ENCODE peak calls at places on chromosomes 1 and 21, in ten cellular contexts. T is NCI-H2107, J is cerebellar cortex, K is anterior cingulate cortex, P is Right ventricle myocardium superior, Z is ascending aorta, C is mesothelial cell of epicardium, Q is endodermal cell, A is neuronal stem cell, X is neural progenitor cell. O is an unnamed sample.

GRCh38 chr1:117301906-117302305 is 65.3 kb upstream of the MAN1A2 start:
- DNase-seq in C (no peak), A (no peak), Q (no peak), K (no peak), T (no peak), J (no peak), X (no peak), P (no peak), Z (no peak), O (no peak)

GRCh38 chr21:36297555-36297937 is 22.5 kb upstream of the MORC3 start:
- DNase-seq in A (no peak), Z (no peak), K (no peak), C (no peak), Q (no peak), X (no peak), J (no peak), P (no peak), T (no peak), O (no peak)

GRCh38 chr1:114009393-114009792 is 30.1 kb downstream of the OLFML3 start:
- DNase-seq in A (no peak), X (no peak), C (no peak), K (no peak), P (no peak), Q (no peak), T (no peak), J (no peak), Z (no peak), O (no peak)

GRCh38 chr1:159879977-159880376 is 17.5 kb upstream of the VSIG8 start:
- DNase-seq in Q (no peak), T (no peak), J (no peak), C (no peak), K (no peak), A (no peak), X (no peak), P (no peak), Z (no peak), O (no peak)

GRCh38 chr1:39575191-39576015 is 1.2 kb downstream of the PABPC4 start:
- DNase-seq in K (peak; percentile 18), J (peak; percentile 22), C (no peak), A (peak; percentile 11), Q (peak; percentile 63), Z (peak; percentile 18), X (peak; percentile 69), T (peak; percentile 100), P (peak; percentile 74), O (no peak)

GRCh38 chr1:1360511-1361169 is 2.3 kb upstream of the MXRA8 start:
- DNase-seq in A (no peak), P (peak; percentile 81), Z (peak; percentile 50), K (no peak), X (peak; percentile 71), T (no peak), J (no peak), C (no peak), Q (peak; percentile 81), O (no peak)

GRCh38 chr21:45940621-45941337 is 40.8 kb upstream of the COL6A1 start:
- DNase-seq in C (no peak), Q (no peak), J (no peak), A (no peak), K (no peak), P (peak; percentile 22), Z (no peak), T (no peak), X (no peak), O (no peak)

GRCh38 chr1:160144921-160145320 is 6.5 kb upstream of the ATP1A4 start:
- DNase-seq in K (no peak), T (no peak), Z (no peak), P (no peak), Q (no peak), A (no peak), C (no peak), J (no peak), X (peak; percentile 18), O (no peak)

GRCh38 chr21:33257404-33257803 is 8.8 kb upstream of the IL10RB start:
- DNase-seq in Z (no peak), P (no peak), Q (peak; percentile 17), T (no peak), X (no peak), A (no peak), K (no peak), C (no peak), J (no peak), O (no peak)

GRCh38 chr1:20366076-20366765 is 75.5 kb downstream of the VWA5B1 start:
- DNase-seq in K (no peak), Q (peak; percentile 66), J (no peak), C (no peak), P (no peak), T (no peak), Z (no peak), X (peak; percentile 62), A (no peak), O (no peak)

GRCh38 chr1:91617242-91617837 is 116.7 kb downstream of the CDC7 start:
- DNase-seq in K (no peak), X (peak; percentile 59), C (no peak), T (peak; percentile 24), Q (peak; percentile 89), J (peak; percentile 80), A (no peak), P (peak; percentile 58), Z (no peak), O (no peak)

GRCh38 chr1:34865981-34866761 is 6.6 kb upstream of the SMIM12 start:
- DNase-seq in Z (peak; percentile 25), X (peak; percentile 85), T (peak; percentile 46), Q (peak; percentile 96), J (peak; percentile 77), K (peak; percentile 60), C (peak; percentile 69), A (peak; percentile 80), P (peak; percentile 94), O (peak; percentile 59)

GRCh38 chr1:37238376-37239224 is 204.3 kb upstream of the GRIK3 start:
- DNase-seq in Q (peak; percentile 70), T (no peak), J (no peak), X (no peak), P (no peak), Z (no peak), A (no peak), C (no peak), K (no peak), O (no peak)

GRCh38 chr21:45979141-45979631 is 2.4 kb upstream of the COL6A1 start:
- DNase-seq in T (no peak), P (peak; percentile 45), A (no peak), Z (no peak), X (no peak), K (no peak), J (no peak), C (no peak), Q (peak; percentile 72), O (no peak)

GRCh38 chr1:229270547-229271447 is at the start of gene RAB4A:
- DNase-seq in C (peak; percentile 78), P (peak; percentile 91), J (peak; percentile 84), X (peak; percentile 94), K (peak; percentile 65), Q (peak; percentile 92), Z (peak; percentile 40), T (peak; percentile 77), A (peak; percentile 85), O (peak; percentile 15)

GRCh38 chr1:26320896-26321295 is 3.1 kb downstream of the CD52 start:
- DNase-seq in Z (no peak), K (no peak), P (peak; percentile 33), Q (no peak), C (no peak), X (no peak), A (no peak), J (no peak), T (no peak), O (no peak)

GRCh38 chr21:38925923-38926322 is 120.2 kb downstream of the ETS2 start:
- DNase-seq in K (no peak), A (no peak), P (peak; percentile 72), X (no peak), C (no peak), J (no peak), Q (no peak), Z (peak; percentile 42), T (no peak), O (no peak)

GRCh38 chr1:89945852-89946476 is 48.9 kb upstream of the ZNF326 start:
- DNase-seq in A (no peak), J (no peak), C (no peak), T (no peak), X (no peak), P (no peak), K (no peak), Q (no peak), Z (no peak), O (no peak)

GRCh38 chr1:177014325-177014724 is 150.2 kb downstream of the ASTN1 start:
- DNase-seq in P (no peak), J (no peak), Q (no peak), Z (no peak), X (no peak), A (no peak), T (no peak), K (no peak), C (no peak), O (no peak)

GRCh38 chr1:209534496-209535250 is 48.8 kb upstream of the CAMK1G start:
- DNase-seq in J (no peak), Q (peak; percentile 62), X (no peak), C (no peak), T (no peak), P (no peak), Z (no peak), K (no peak), A (no peak), O (no peak)

GRCh38 chr1:38119000-38119399 is 72.4 kb upstream of the POU3F1 start:
- DNase-seq in Z (no peak), X (no peak), C (no peak), Q (no peak), J (no peak), K (no peak), P (no peak), A (no peak), T (no peak), O (no peak)

GRCh38 chr1:168008595-168008994 is 71.7 kb upstream of the MPC2 start:
- DNase-seq in Z (no peak), T (no peak), A (no peak), C (no peak), K (no peak), J (no peak), X (no peak), Q (no peak), P (no peak), O (no peak)

GRCh38 chr1:99784143-99784542 is 17.7 kb upstream of the FRRS1 start:
- DNase-seq in A (no peak), X (no peak), J (no peak), K (no peak), Q (no peak), Z (no peak), T (no peak), C (no peak), P (no peak), O (no peak)

GRCh38 chr1:99005537-99005942 is 879 bp upstream of the PLPPR5 start:
- DNase-seq in P (no peak), T (no peak), C (no peak), J (no peak), K (no peak), Q (peak; percentile 79), X (peak; percentile 44), Z (no peak), A (peak; percentile 41), O (no peak)

GRCh38 chr1:95039360-95040031 is 33.3 kb downstream of the ALG14 start:
- DNase-seq in Q (peak; percentile 69), K (no peak), Z (no peak), A (no peak), P (no peak), J (no peak), C (no peak), T (no peak), X (no peak), O (no peak)

GRCh38 chr1:51760872-51761271 is 117.7 kb downstream of the NRDC start:
- DNase-seq in C (no peak), A (no peak), Z (no peak), J (no peak), X (no peak), Q (no peak), T (no peak), P (no peak), K (no peak), O (no peak)

GRCh38 chr1:219771039-219771438 is 157.3 kb downstream of the SLC30A10 start:
- DNase-seq in J (no peak), Q (peak; percentile 61), X (peak; percentile 16), C (no peak), P (no peak), T (no peak), A (no peak), Z (no peak), K (no peak), O (no peak)

GRCh38 chr1:25103180-25103790 is 129.0 kb downstream of the SYF2 start:
- DNase-seq in Z (no peak), Q (no peak), C (no peak), K (no peak), X (no peak), T (no peak), A (no peak), P (no peak), J (no peak), O (no peak)